ENCODE peak calls at places on chromosomes 4 and X, in eight cellular contexts. F is effector memory CD4-positive, alpha-beta T cell; B is right cardiac atrium; W is mucosa of descending colon; M is mammary epithelial cell; E is testis; Q is BE2C; C is adrenal gland. G is an unnamed sample. For H3K4me1, the result is how much of the 10 kb centered on the place peaks cover.

GRCh38 chr4:112361181-112361791 is 64.1 kb downstream of the ALPK1 start:
- DNase-seq in W (no peak), Q (peak), M (peak), E (no peak), C (no peak), F (no peak), B (no peak), G (no peak)

GRCh38 chr4:112557676-112558411 is 41.9 kb upstream of the NEUROG2 start:
- DNase-seq in F (no peak), B (no peak), W (no peak), E (no peak), Q (no peak), M (no peak), C (no peak), G (no peak)

GRCh38 chr4:55475394-55476243 is 71.1 kb downstream of the CLOCK start:
- DNase-seq in M (peak), E (no peak), B (no peak), Q (no peak), C (no peak), F (no peak), W (no peak), G (no peak)

GRCh38 chr4:118012142-118012541 is 22.1 kb upstream of the NDST3 start:
- DNase-seq in C (no peak), B (no peak), M (no peak), Q (no peak), W (no peak), F (no peak), E (no peak), G (no peak)

GRCh38 chr4:10831727-10832408 is 147.3 kb upstream of the CLNK start:
- DNase-seq in M (no peak), B (no peak), Q (no peak), C (no peak), F (no peak), W (no peak), E (no peak), G (no peak)

GRCh38 chr4:8242782-8243556 is 26.6 kb upstream of the HTRA3 start:
- DNase-seq in Q (no peak), E (no peak), C (no peak), F (no peak), W (no peak), B (no peak), M (no peak), G (peak)

GRCh38 chr4:1309261-1310010 is 19.7 kb downstream of the MAEA start:
- DNase-seq in B (peak), M (peak), E (peak), W (peak), Q (peak), C (peak), F (peak), G (peak)

GRCh38 chr4:72397314-72397713 is 171.7 kb downstream of the ADAMTS3 start:
- DNase-seq in E (no peak), Q (no peak), M (no peak), B (peak), C (no peak), W (no peak), F (no peak), G (no peak)

GRCh38 chr4:167025651-167026050 is 208.6 kb downstream of the SPOCK3 start:
- DNase-seq in C (no peak), W (no peak), M (peak), F (no peak), B (no peak), E (no peak), Q (no peak), G (no peak)

GRCh38 chr4:48403779-48404178 is 62.5 kb downstream of the SLAIN2 start:
- DNase-seq in B (no peak), Q (no peak), W (no peak), E (no peak), F (no peak), M (no peak), C (no peak), G (peak)

GRCh38 chr4:163693211-163693610 is 198.7 kb downstream of the TMA16 start:
- DNase-seq in Q (no peak), C (no peak), F (no peak), B (no peak), E (no peak), W (no peak), M (no peak), G (no peak)

GRCh38 chr4:38529189-38530115 is 134.5 kb upstream of the KLF3 start:
- DNase-seq in C (peak), Q (no peak), W (peak), F (no peak), E (no peak), M (no peak), B (peak), G (peak)

GRCh38 chrX:55098691-55099090 is 9.9 kb downstream of the PAGE2 start:
- DNase-seq in W (no peak), E (no peak), C (no peak), B (no peak), Q (no peak), M (no peak), F (no peak), G (no peak)

GRCh38 chrX:13579696-13580095 is 10.3 kb downstream of the EGFL6 start:
- DNase-seq in F (no peak), E (no peak), C (no peak), W (no peak), Q (no peak), M (no peak), B (no peak), G (no peak)

GRCh38 chrX:40809210-40809609 is 73.9 kb upstream of the MED14 start:
- DNase-seq in M (peak), E (no peak), Q (no peak), C (no peak), B (no peak), W (no peak), F (no peak), G (no peak)

GRCh38 chr4:182189107-182189878 is 53.9 kb upstream of the TENM3 start:
- DNase-seq in M (peak), C (peak), F (no peak), B (no peak), Q (peak), E (no peak), W (no peak), G (no peak)

GRCh38 chr4:153782567-153782966 is 6.3 kb downstream of the SFRP2 start:
- DNase-seq in M (no peak), C (no peak), B (no peak), E (no peak), F (no peak), Q (no peak), W (no peak), G (no peak)

GRCh38 chr4:46839128-46839527 is 69.9 kb downstream of the COX7B2 start:
- DNase-seq in F (no peak), B (no peak), Q (no peak), M (no peak), E (no peak), C (no peak), W (no peak), G (no peak)

GRCh38 chr4:67201334-67201733 is 344.0 kb downstream of the CENPC start:
- DNase-seq in B (no peak), Q (no peak), F (no peak), M (no peak), C (no peak), W (no peak), E (no peak), G (no peak)

GRCh38 chrX:21989415-21989814 is 42.7 kb upstream of the PHEX start:
- DNase-seq in C (no peak), E (no peak), M (no peak), W (no peak), Q (no peak), F (no peak), B (no peak), G (no peak)

GRCh38 chr4:21134994-21135393 is 434.7 kb downstream of the PACRGL start:
- DNase-seq in F (no peak), B (no peak), Q (no peak), C (no peak), W (peak), E (no peak), M (peak), G (no peak)

GRCh38 chr4:69490271-69490670 is 5.4 kb downstream of the UGT2B4 start:
- DNase-seq in Q (no peak), F (no peak), M (no peak), B (no peak), W (no peak), E (no peak), C (no peak), G (no peak)

GRCh38 chrX:41490446-41490845 is 43.3 kb downstream of the NYX start:
- DNase-seq in M (no peak), C (no peak), F (no peak), E (no peak), Q (no peak), W (no peak), B (no peak), G (no peak)

GRCh38 chrX:13855689-13856425 is 39.0 kb upstream of the GPM6B start:
- DNase-seq in M (peak), F (no peak), W (no peak), E (no peak), C (no peak), Q (no peak), B (no peak), G (no peak)

GRCh38 chrX:39688219-39688575 is 409.6 kb downstream of the BCOR start:
- DNase-seq in B (no peak), M (no peak), W (no peak), Q (no peak), F (no peak), E (no peak), C (no peak), G (no peak)

GRCh38 chr4:98861100-98861499 is 67.8 kb downstream of the EIF4E start:
- DNase-seq in Q (no peak), M (no peak), E (peak), B (no peak), C (no peak), F (no peak), W (no peak), G (no peak)

GRCh38 chr4:73451978-73452747 is 16.1 kb downstream of the AFP start:
- DNase-seq in E (no peak), C (no peak), B (no peak), F (no peak), W (no peak), Q (no peak), M (no peak), G (no peak)

GRCh38 chr4:56995525-56995924 is 16.8 kb downstream of the POLR2B start:
- DNase-seq in Q (no peak), E (peak), B (peak), C (peak), F (no peak), M (no peak), W (peak), G (no peak)

GRCh38 chrX:150692837-150693781 is at the start of gene MTMR1:
- DNase-seq in Q (peak), M (no peak), F (peak), W (peak), B (peak), C (no peak), E (peak), G (peak)

GRCh38 chr4:149291463-149291862 is 524.2 kb downstream of the IQCM start:
- DNase-seq in M (no peak), B (peak), Q (no peak), F (no peak), E (no peak), W (peak), C (peak), G (no peak)

GRCh38 chr4:173218411-173219125 is 50.0 kb downstream of the GALNT7 start:
- DNase-seq in C (no peak), E (no peak), Q (no peak), W (no peak), F (no peak), B (no peak), M (peak), G (no peak)

GRCh38 chr4:105625214-105625613 is 72.8 kb downstream of the ARHGEF38 start:
- DNase-seq in C (no peak), M (no peak), E (no peak), Q (no peak), W (no peak), B (no peak), F (no peak), G (no peak)

GRCh38 chr4:86975927-86976326 is 41.1 kb downstream of the AFF1 start:
- DNase-seq in F (no peak), M (no peak), C (no peak), Q (no peak), E (no peak), W (peak), B (no peak), G (no peak)
- H3K4me1 ChIP-seq in F (under half), M (under half), C (under half), Q (under half), E (under half), W (under half), B (under half), G (under half)

DNA sequence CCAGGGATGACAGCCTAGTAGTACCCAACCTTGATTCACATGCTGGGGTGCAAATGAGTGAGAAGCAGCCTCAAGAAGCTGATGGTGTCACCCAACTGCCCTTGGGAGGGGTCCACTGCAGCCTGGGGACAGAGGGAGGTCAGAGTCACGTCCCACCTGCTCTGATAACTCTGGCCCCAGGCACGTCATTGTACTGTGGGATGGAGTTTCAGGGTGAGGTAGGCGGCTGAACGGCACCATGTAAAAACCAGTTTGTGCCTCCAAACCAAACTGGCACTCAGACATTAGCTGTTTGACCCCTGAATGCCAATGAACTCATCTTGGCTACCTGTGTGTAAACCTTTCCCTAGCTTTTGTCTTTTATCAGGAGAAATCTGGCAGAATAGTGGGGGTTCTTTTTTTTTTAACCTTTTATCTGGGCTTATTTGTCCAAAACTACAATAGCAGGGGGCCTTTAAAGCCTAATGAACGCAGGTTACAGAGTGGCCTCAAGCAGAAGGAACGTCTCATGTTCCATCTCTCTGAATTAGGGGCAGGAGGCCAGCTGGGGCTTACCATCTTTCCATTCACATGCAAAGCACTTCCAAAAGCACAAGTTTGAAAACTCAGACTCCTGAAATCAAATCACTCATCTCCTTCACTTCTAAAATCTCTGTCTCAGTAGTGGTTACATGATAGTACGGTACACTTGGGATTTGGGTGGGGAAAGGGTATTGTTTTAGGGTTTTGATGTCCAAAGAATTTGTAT is 89.4 kb downstream of the IRF2 start:
- DNase-seq in E (no peak), M (peak), Q (no peak), F (no peak), W (no peak), C (no peak), B (no peak), G (no peak)
- H3K4me1 ChIP-seq in E (under half), M (under half), Q (under half), F (under half), W (under half), C (under half), B (under half), G (under half)

GRCh38 chr4:87005369-87005689 is 70.5 kb downstream of the AFF1 start:
- DNase-seq in F (no peak), E (no peak), B (no peak), Q (no peak), M (no peak), C (no peak), W (no peak), G (no peak)

GRCh38 chr4:87003266-87003665 is 68.5 kb downstream of the AFF1 start:
- DNase-seq in F (no peak), W (no peak), M (no peak), B (no peak), E (no peak), Q (no peak), C (no peak), G (no peak)

GRCh38 chr4:87007345-87008181 is 72.8 kb downstream of the AFF1 start:
- DNase-seq in M (peak), E (peak), F (peak), Q (peak), W (peak), C (peak), B (peak), G (peak)

GRCh38 chr4:87006531-87007344 is 71.9 kb downstream of the AFF1 start:
- DNase-seq in W (peak), F (peak), Q (peak), E (peak), M (peak), B (peak), C (peak), G (peak)

DNA sequence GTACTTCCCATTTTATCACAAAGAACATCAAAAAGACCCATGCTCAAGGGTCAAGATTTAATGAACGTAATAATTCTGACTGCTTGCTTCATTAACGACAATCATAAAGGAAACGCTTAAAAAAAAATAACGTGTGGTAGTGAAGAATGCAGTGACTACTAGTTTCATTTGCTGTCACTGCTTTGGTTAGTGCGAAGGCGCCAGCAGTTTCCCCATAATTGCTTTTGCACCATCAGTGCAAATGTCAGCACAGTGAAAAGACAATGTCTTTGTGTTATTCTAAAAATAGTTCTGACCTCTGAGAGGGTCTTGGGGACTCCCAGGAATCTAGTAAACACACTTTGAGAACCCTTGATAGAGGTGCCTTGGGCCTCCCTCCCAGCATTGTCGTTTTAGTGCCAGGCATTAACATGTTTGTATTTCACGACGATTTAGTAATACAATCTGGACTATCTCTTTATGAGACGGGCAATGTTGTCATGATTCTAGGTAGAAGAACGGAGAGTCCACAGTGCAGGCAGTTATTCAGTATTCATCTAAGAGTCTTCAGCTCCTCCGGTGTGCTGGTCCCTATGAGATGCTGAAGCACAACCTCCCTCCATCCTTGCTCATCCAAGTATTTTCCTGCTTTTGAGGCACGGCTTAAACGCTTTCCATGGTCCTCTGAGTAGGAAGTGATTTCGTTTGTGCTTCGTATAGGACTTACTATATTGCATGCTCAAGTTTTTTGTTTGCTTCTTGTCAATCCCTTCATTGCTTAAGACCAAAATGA is 71.1 kb downstream of the AFF1 start:
- DNase-seq in Q (no peak), M (no peak), C (no peak), B (no peak), W (peak), F (no peak), E (peak), G (no peak)
- H3K4me1 ChIP-seq in Q (under half), M (under half), C (under half), B (under half), W (under half), F (under half), E (under half), G (under half)

GRCh38 chrX:53236025-53236679 is 11.1 kb upstream of the KDM5C start:
- DNase-seq in Q (no peak), F (no peak), B (no peak), M (no peak), C (no peak), E (no peak), W (no peak), G (no peak)
- H3K4me1 ChIP-seq in Q (under half), F (under half), B (under half), M (under half), C (under half), E (under half), W (under half), G (under half)